ENCODE peak calls at places on chromosome 1, in ten cellular contexts. F is thoracic aorta, G is OCI-LY7, D is substantia nigra, E is testis, Y is fibroblast of lung, T is RWPE1, K is adrenal gland, Q is breast epithelium, A is GM23248. U is an unnamed sample.

GRCh38 chr1:43074244-43074643 is 97.8 kb downstream of the EBNA1BP2 start:
- DNase-seq in F (no peak), G (no peak), D (no peak), E (no peak), Y (no peak), T (peak; percentile 36), K (no peak), Q (no peak), A (no peak), U (no peak)

GRCh38 chr1:9249534-9250335 is 15.2 kb downstream of the H6PD start:
- DNase-seq in F (no peak), G (peak; percentile 34), D (no peak), E (peak; percentile 73), Y (no peak), T (no peak), K (peak; percentile 91), Q (no peak), A (peak; percentile 71), U (no peak)

GRCh38 chr1:11598461-11598860 is 55.8 kb downstream of the FBXO2 start:
- DNase-seq in F (no peak), G (no peak), D (no peak), E (no peak), Y (peak; percentile 43), T (peak; percentile 18), K (no peak), Q (no peak), A (peak; percentile 59), U (no peak)

GRCh38 chr1:228144213-228145049 is 4.4 kb downstream of the GUK1 start:
- DNase-seq in F (no peak), G (no peak), D (no peak), E (no peak), Y (no peak), T (no peak), K (no peak), Q (no peak), A (no peak), U (no peak)

GRCh38 chr1:97943354-97943753 is 22.5 kb upstream of the DPYD start:
- DNase-seq in F (no peak), G (no peak), D (no peak), E (no peak), Y (peak; percentile 91), T (peak; percentile 8), K (no peak), Q (no peak), A (peak; percentile 92), U (no peak)

GRCh38 chr1:26829214-26829911 is 2.9 kb downstream of the ZDHHC18 start:
- DNase-seq in F (no peak), G (no peak), D (no peak), E (no peak), Y (no peak), T (no peak), K (no peak), Q (no peak), A (no peak), U (no peak)

GRCh38 chr1:155178441-155179106 is 4.9 kb downstream of the TRIM46 start:
- DNase-seq in F (no peak), G (no peak), D (no peak), E (peak; percentile 12), Y (no peak), T (no peak), K (peak; percentile 46), Q (peak; percentile 50), A (no peak), U (no peak)

GRCh38 chr1:201250326-201251011 is 32.8 kb upstream of the PKP1 start:
- DNase-seq in F (no peak), G (no peak), D (no peak), E (no peak), Y (no peak), T (no peak), K (no peak), Q (no peak), A (no peak), U (no peak)

GRCh38 chr1:101371259-101371658 is 134.4 kb downstream of the S1PR1 start:
- DNase-seq in F (no peak), G (no peak), D (no peak), E (no peak), Y (peak; percentile 74), T (peak; percentile 77), K (peak; percentile 54), Q (no peak), A (peak; percentile 74), U (no peak)

GRCh38 chr1:154972517-154973343 is 1.8 kb upstream of the CKS1B start:
- DNase-seq in F (peak; percentile 43), G (no peak), D (no peak), E (peak; percentile 46), Y (peak; percentile 98), T (peak; percentile 88), K (peak; percentile 94), Q (peak; percentile 70), A (peak; percentile 91), U (peak; percentile 87)

GRCh38 chr1:110119843-110120242 is 7.6 kb downstream of the UBL4B start:
- DNase-seq in F (no peak), G (no peak), D (no peak), E (no peak), Y (no peak), T (no peak), K (no peak), Q (peak; percentile 50), A (peak; percentile 18), U (no peak)

GRCh38 chr1:212234431-212235298 is 50.5 kb upstream of the PPP2R5A start:
- DNase-seq in F (peak; percentile 36), G (no peak), D (no peak), E (no peak), Y (peak; percentile 97), T (peak; percentile 90), K (peak; percentile 88), Q (no peak), A (peak; percentile 98), U (peak; percentile 78)

GRCh38 chr1:150763018-150763417 is 2.6 kb downstream of the CTSS start:
- DNase-seq in F (no peak), G (no peak), D (no peak), E (no peak), Y (no peak), T (no peak), K (no peak), Q (no peak), A (no peak), U (no peak)
- H3K27ac ChIP-seq in F (no peak overlapping the region), G (no peak overlapping the region), D (no peak overlapping the region), E (no peak overlapping the region), Y (no peak overlapping the region), T (no peak overlapping the region), K (no peak overlapping the region), Q (no peak overlapping the region), A (no peak overlapping the region), U (no peak overlapping the region)

GRCh38 chr1:226661965-226662364 is 77.1 kb downstream of the ITPKB start:
- DNase-seq in F (no peak), G (no peak), D (no peak), E (no peak), Y (no peak), T (no peak), K (no peak), Q (no peak), A (peak; percentile 32), U (no peak)

GRCh38 chr1:226661271-226661670 is 77.8 kb downstream of the ITPKB start:
- DNase-seq in F (no peak), G (no peak), D (no peak), E (no peak), Y (no peak), T (no peak), K (no peak), Q (no peak), A (no peak), U (no peak)

GRCh38 chr1:226664413-226665101 is 74.5 kb downstream of the ITPKB start:
- DNase-seq in F (peak; percentile 39), G (no peak), D (no peak), E (peak; percentile 54), Y (peak; percentile 93), T (no peak), K (no peak), Q (no peak), A (peak; percentile 91), U (peak; percentile 80)

GRCh38 chr1:226663327-226663704 is 75.8 kb downstream of the ITPKB start:
- DNase-seq in F (no peak), G (no peak), D (no peak), E (no peak), Y (no peak), T (no peak), K (no peak), Q (no peak), A (no peak), U (no peak)

GRCh38 chr1:226662704-226663326 is 76.3 kb downstream of the ITPKB start:
- DNase-seq in F (peak; percentile 82), G (peak; percentile 98), D (peak; percentile 52), E (peak; percentile 75), Y (peak; percentile 94), T (peak; percentile 92), K (peak; percentile 83), Q (no peak), A (peak; percentile 97), U (peak; percentile 95)
- H3K27ac ChIP-seq in F (peak overlapping the region; percentile 94), G (no peak overlapping the region), D (no peak overlapping the region), E (peak overlapping the region; percentile 89), Y (peak overlapping the region; percentile 97), T (peak overlapping the region; percentile 86), K (peak overlapping the region; percentile 82), Q (peak overlapping the region; percentile 83), A (peak overlapping the region; percentile 55), U (peak overlapping the region; percentile 84)

DNA sequence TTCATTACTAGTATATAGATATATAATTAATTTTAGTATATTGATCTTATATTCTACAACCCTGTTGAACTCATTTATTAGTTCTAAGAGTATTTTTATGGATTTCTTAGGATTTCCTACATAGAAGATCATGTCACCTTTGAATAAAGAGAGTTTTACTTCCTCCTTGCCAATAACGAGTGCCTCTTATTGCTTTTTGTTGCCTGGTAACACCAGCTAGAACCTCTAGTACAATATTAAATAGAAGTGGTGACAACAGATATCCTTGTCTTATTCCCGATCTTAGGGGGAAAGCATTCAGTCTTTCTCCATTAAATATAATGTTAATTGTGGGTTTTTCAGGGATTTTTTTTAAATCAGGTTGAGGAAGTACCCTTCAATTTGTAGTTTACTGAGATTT is 40.8 kb downstream of the WNT2B start:
- DNase-seq in F (no peak), G (no peak), D (no peak), E (no peak), Y (no peak), T (no peak), K (no peak), Q (no peak), A (no peak), U (no peak)
- H3K27ac ChIP-seq in F (no peak overlapping the region), G (no peak overlapping the region), D (no peak overlapping the region), E (no peak overlapping the region), Y (no peak overlapping the region), T (no peak overlapping the region), K (no peak overlapping the region), Q (no peak overlapping the region), A (no peak overlapping the region), U (no peak overlapping the region)

DNA sequence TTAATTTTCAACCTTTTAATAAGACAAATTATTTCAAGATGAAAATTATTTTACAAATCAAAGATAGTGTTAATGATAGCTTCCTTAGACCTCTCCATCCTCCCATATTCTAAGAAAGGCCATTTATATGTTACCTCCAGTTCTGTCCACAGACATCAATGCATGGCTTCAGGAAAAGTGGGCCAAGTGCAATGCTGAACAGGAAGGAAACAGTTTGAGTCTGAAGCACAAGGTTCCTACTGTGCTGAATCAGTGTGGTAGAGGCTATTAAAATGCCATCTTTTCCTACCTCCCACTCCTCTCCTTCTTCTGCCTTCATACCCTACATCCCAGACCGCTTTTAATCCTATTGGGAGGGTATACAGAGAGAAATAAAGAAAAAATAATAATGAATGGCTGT is 62.7 kb upstream of the C1orf105 start:
- DNase-seq in F (no peak), G (peak; percentile 6), D (no peak), E (no peak), Y (no peak), T (no peak), K (no peak), Q (no peak), A (no peak), U (no peak)
- H3K27ac ChIP-seq in F (peak overlapping the region; percentile 88), G (peak overlapping the region; percentile 51), D (no peak overlapping the region), E (peak overlapping the region; percentile 82), Y (no peak overlapping the region), T (no peak overlapping the region), K (peak overlapping the region; percentile 58), Q (peak overlapping the region; percentile 72), A (peak overlapping the region; percentile 83), U (peak overlapping the region; percentile 69)

U was measured in right atrium auricular region.